ENCODE peak calls at places on chromosomes 11 and 22, in eight cellular contexts. One of them, this sample, is unnamed.

GRCh38 chr11:120448240-120448639 is 63.3 kb upstream of the GRIK4 start:
- DNase-seq in cardiac muscle cell: no peak
- DNase-seq in lower lobe of right lung: no peak
- DNase-seq in neural progenitor cell: no peak
- DNase-seq in PC-3: no peak
- DNase-seq in tibial nerve: no peak
- DNase-seq in kidney epithelial cell: no peak
- DNase-seq in Panc1: no peak
- DNase-seq in this sample: no peak

GRCh38 chr22:45225732-45226560 is 14.7 kb downstream of the KIAA0930 start:
- DNase-seq in tibial nerve: peak; percentile 70
- DNase-seq in neural progenitor cell: no peak
- DNase-seq in PC-3: no peak
- DNase-seq in Panc1: no peak
- DNase-seq in lower lobe of right lung: peak; percentile 79
- DNase-seq in kidney epithelial cell: no peak
- DNase-seq in cardiac muscle cell: peak; percentile 75
- DNase-seq in this sample: no peak

GRCh38 chr11:126072821-126073594 is 10.3 kb upstream of the CDON start:
- DNase-seq in lower lobe of right lung: no peak
- DNase-seq in cardiac muscle cell: no peak
- DNase-seq in tibial nerve: no peak
- DNase-seq in Panc1: no peak
- DNase-seq in neural progenitor cell: no peak
- DNase-seq in kidney epithelial cell: no peak
- DNase-seq in PC-3: peak; percentile 41
- DNase-seq in this sample: no peak

GRCh38 chr22:39384750-39385480 is 14.7 kb upstream of the TAB1 start:
- DNase-seq in kidney epithelial cell: no peak
- DNase-seq in PC-3: peak; percentile 23
- DNase-seq in tibial nerve: no peak
- DNase-seq in neural progenitor cell: peak; percentile 71
- DNase-seq in Panc1: no peak
- DNase-seq in lower lobe of right lung: no peak
- DNase-seq in cardiac muscle cell: peak; percentile 35
- DNase-seq in this sample: no peak

GRCh38 chr11:72070486-72070885 is 9.9 kb downstream of the NUMA1 start:
- DNase-seq in neural progenitor cell: no peak
- DNase-seq in PC-3: no peak
- DNase-seq in Panc1: no peak
- DNase-seq in cardiac muscle cell: no peak
- DNase-seq in lower lobe of right lung: no peak
- DNase-seq in kidney epithelial cell: no peak
- DNase-seq in tibial nerve: no peak
- DNase-seq in this sample: no peak

GRCh38 chr11:105609832-105610781 is at the start of gene GRIA4:
- DNase-seq in Panc1: no peak
- DNase-seq in lower lobe of right lung: peak; percentile 45
- DNase-seq in cardiac muscle cell: peak; percentile 65
- DNase-seq in kidney epithelial cell: no peak
- DNase-seq in tibial nerve: no peak
- DNase-seq in neural progenitor cell: peak; percentile 76
- DNase-seq in PC-3: no peak
- DNase-seq in this sample: no peak

GRCh38 chr11:111846640-111847039 is 24.7 kb downstream of the ALG9 start:
- DNase-seq in Panc1: no peak
- DNase-seq in cardiac muscle cell: peak; percentile 75
- DNase-seq in tibial nerve: no peak
- DNase-seq in lower lobe of right lung: no peak
- DNase-seq in PC-3: peak; percentile 72
- DNase-seq in neural progenitor cell: no peak
- DNase-seq in kidney epithelial cell: no peak
- DNase-seq in this sample: no peak

GRCh38 chr11:88012456-88012855 is 162.8 kb downstream of the RAB38 start:
- DNase-seq in Panc1: no peak
- DNase-seq in tibial nerve: no peak
- DNase-seq in cardiac muscle cell: no peak
- DNase-seq in lower lobe of right lung: no peak
- DNase-seq in kidney epithelial cell: no peak
- DNase-seq in neural progenitor cell: peak; percentile 34
- DNase-seq in PC-3: no peak
- DNase-seq in this sample: no peak

GRCh38 chr22:36220457-36220921 is 18.8 kb downstream of the APOL2 start:
- DNase-seq in neural progenitor cell: peak; percentile 31
- DNase-seq in tibial nerve: peak; percentile 55
- DNase-seq in PC-3: peak; percentile 55
- DNase-seq in Panc1: no peak
- DNase-seq in kidney epithelial cell: no peak
- DNase-seq in cardiac muscle cell: no peak
- DNase-seq in lower lobe of right lung: no peak
- DNase-seq in this sample: no peak

GRCh38 chr11:77347962-77348361 is 46.5 kb upstream of the GDPD4 start:
- DNase-seq in kidney epithelial cell: no peak
- DNase-seq in lower lobe of right lung: no peak
- DNase-seq in Panc1: no peak
- DNase-seq in neural progenitor cell: no peak
- DNase-seq in cardiac muscle cell: no peak
- DNase-seq in tibial nerve: no peak
- DNase-seq in PC-3: no peak
- DNase-seq in this sample: no peak

GRCh38 chr11:77340501-77340900 is 39.0 kb upstream of the GDPD4 start:
- DNase-seq in Panc1: no peak
- DNase-seq in PC-3: no peak
- DNase-seq in lower lobe of right lung: no peak
- DNase-seq in cardiac muscle cell: peak; percentile 72
- DNase-seq in neural progenitor cell: no peak
- DNase-seq in tibial nerve: no peak
- DNase-seq in kidney epithelial cell: no peak
- DNase-seq in this sample: no peak

GRCh38 chr11:77351281-77351905 is 49.9 kb upstream of the GDPD4 start:
- DNase-seq in neural progenitor cell: no peak
- DNase-seq in PC-3: no peak
- DNase-seq in cardiac muscle cell: peak; percentile 16
- DNase-seq in kidney epithelial cell: no peak
- DNase-seq in lower lobe of right lung: no peak
- DNase-seq in Panc1: no peak
- DNase-seq in tibial nerve: no peak
- DNase-seq in this sample: no peak

GRCh38 chr11:77346906-77347603 is 45.6 kb upstream of the GDPD4 start:
- DNase-seq in lower lobe of right lung: no peak
- DNase-seq in cardiac muscle cell: peak; percentile 27
- DNase-seq in Panc1: no peak
- DNase-seq in neural progenitor cell: no peak
- DNase-seq in kidney epithelial cell: no peak
- DNase-seq in tibial nerve: no peak
- DNase-seq in PC-3: no peak
- DNase-seq in this sample: no peak

GRCh38 chr11:77345621-77346020 is 44.1 kb upstream of the GDPD4 start:
- DNase-seq in kidney epithelial cell: no peak
- DNase-seq in neural progenitor cell: no peak
- DNase-seq in PC-3: no peak
- DNase-seq in lower lobe of right lung: no peak
- DNase-seq in tibial nerve: no peak
- DNase-seq in Panc1: no peak
- DNase-seq in cardiac muscle cell: peak; percentile 50
- DNase-seq in this sample: no peak
- TF ChIP-seq CTCF in kidney epithelial cell: no peak
- TF ChIP-seq CTCF in neural progenitor cell: no peak
- TF ChIP-seq CTCF in PC-3: no peak
- TF ChIP-seq CTCF in lower lobe of right lung: no peak
- TF ChIP-seq CTCF in tibial nerve: no peak
- TF ChIP-seq CTCF in Panc1: no peak
- TF ChIP-seq CTCF in cardiac muscle cell: no peak
- TF ChIP-seq CTCF in this sample: no peak

GRCh38 chr11:69057801-69058200 is 9.1 kb downstream of the TPCN2 start:
- DNase-seq in tibial nerve: no peak
- DNase-seq in Panc1: no peak
- DNase-seq in lower lobe of right lung: no peak
- DNase-seq in neural progenitor cell: no peak
- DNase-seq in kidney epithelial cell: no peak
- DNase-seq in PC-3: no peak
- DNase-seq in cardiac muscle cell: no peak
- DNase-seq in this sample: no peak
- H3K4me3 ChIP-seq in tibial nerve: no peak overlapping the region
- H3K4me3 ChIP-seq in Panc1: no peak overlapping the region
- H3K4me3 ChIP-seq in lower lobe of right lung: no peak overlapping the region
- H3K4me3 ChIP-seq in neural progenitor cell: no peak overlapping the region
- H3K4me3 ChIP-seq in kidney epithelial cell: no peak overlapping the region
- H3K4me3 ChIP-seq in PC-3: no peak overlapping the region
- H3K4me3 ChIP-seq in cardiac muscle cell: no peak overlapping the region
- H3K4me3 ChIP-seq in this sample: no peak overlapping the region

GRCh38 chr22:49433717-49434611 is 393.7 kb downstream of the BRD1 start:
- DNase-seq in lower lobe of right lung: no peak
- DNase-seq in tibial nerve: no peak
- DNase-seq in cardiac muscle cell: no peak
- DNase-seq in Panc1: no peak
- DNase-seq in PC-3: peak; percentile 58
- DNase-seq in neural progenitor cell: peak; percentile 35
- DNase-seq in kidney epithelial cell: no peak
- DNase-seq in this sample: no peak
- TF ChIP-seq CTCF in lower lobe of right lung: no peak
- TF ChIP-seq CTCF in tibial nerve: no peak
- TF ChIP-seq CTCF in cardiac muscle cell: no peak
- TF ChIP-seq CTCF in Panc1: no peak
- TF ChIP-seq CTCF in PC-3: peak; percentile 64
- TF ChIP-seq CTCF in neural progenitor cell: peak; percentile 42
- TF ChIP-seq CTCF in kidney epithelial cell: no peak
- TF ChIP-seq CTCF in this sample: no peak

GRCh38 chr11:47399860-47400812 is 8.3 kb upstream of the SLC39A13 start:
- DNase-seq in lower lobe of right lung: no peak
- DNase-seq in kidney epithelial cell: no peak
- DNase-seq in tibial nerve: no peak
- DNase-seq in cardiac muscle cell: no peak
- DNase-seq in Panc1: no peak
- DNase-seq in PC-3: no peak
- DNase-seq in neural progenitor cell: peak; percentile 53
- DNase-seq in this sample: no peak
- H3K4me3 ChIP-seq in lower lobe of right lung: peak overlapping the region; percentile 61
- H3K4me3 ChIP-seq in kidney epithelial cell: peak overlapping the region; percentile 32
- H3K4me3 ChIP-seq in tibial nerve: peak overlapping the region; percentile 71
- H3K4me3 ChIP-seq in cardiac muscle cell: peak overlapping the region; percentile 22
- H3K4me3 ChIP-seq in Panc1: peak overlapping the region; percentile 48
- H3K4me3 ChIP-seq in PC-3: no peak overlapping the region
- H3K4me3 ChIP-seq in neural progenitor cell: peak overlapping the region; percentile 48
- H3K4me3 ChIP-seq in this sample: peak overlapping the region; percentile 46

GRCh38 chr22:50278461-50278860 is 8.3 kb upstream of the MAPK11 start:
- DNase-seq in tibial nerve: no peak
- DNase-seq in Panc1: no peak
- DNase-seq in PC-3: no peak
- DNase-seq in cardiac muscle cell: no peak
- DNase-seq in lower lobe of right lung: no peak
- DNase-seq in kidney epithelial cell: no peak
- DNase-seq in neural progenitor cell: no peak
- DNase-seq in this sample: no peak
- TF ChIP-seq CTCF in tibial nerve: no peak
- TF ChIP-seq CTCF in Panc1: no peak
- TF ChIP-seq CTCF in PC-3: no peak
- TF ChIP-seq CTCF in cardiac muscle cell: no peak
- TF ChIP-seq CTCF in lower lobe of right lung: no peak
- TF ChIP-seq CTCF in kidney epithelial cell: no peak
- TF ChIP-seq CTCF in neural progenitor cell: no peak
- TF ChIP-seq CTCF in this sample: no peak

DNA sequence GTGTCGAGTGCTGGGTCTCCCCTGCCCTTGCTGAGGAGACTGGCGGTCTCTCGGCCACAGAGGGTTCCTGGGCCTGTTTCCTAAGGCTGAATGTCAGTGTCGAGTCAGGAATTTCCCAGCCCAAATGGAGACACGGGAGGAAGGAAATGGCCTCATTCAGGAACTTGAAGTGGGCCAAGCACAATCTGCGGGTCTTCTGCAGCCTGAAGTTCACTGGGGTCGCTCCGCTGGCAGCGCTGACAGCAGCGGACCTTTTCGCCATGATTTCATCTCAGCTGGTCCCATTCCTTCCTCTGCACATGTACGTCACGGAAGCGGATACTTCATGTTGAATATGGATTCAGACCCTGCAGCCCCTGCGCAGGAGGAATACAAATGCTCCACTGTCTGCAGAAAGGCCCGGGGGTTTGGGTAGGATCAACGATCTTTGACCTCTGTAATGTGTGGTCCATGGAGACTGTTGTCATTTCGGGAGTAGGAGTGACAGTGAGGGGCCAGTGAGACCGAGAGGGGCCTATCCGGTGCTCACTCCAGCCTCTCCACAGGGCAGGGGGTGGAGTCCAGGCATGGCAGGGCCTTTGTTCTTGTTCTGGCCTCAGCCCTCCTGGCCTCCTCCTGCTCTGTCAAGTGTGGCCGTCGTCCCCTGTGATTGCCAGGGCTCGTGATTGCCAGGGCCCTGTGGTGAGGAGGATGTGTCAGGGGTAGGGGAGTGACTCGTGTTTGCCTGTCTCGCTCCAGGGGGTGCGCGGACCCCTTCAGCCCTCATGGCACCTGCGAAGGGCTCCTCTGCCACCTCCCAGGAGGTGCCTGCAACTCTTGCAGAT is 402.3 kb downstream of the TBC1D22A start:
- DNase-seq in PC-3: no peak
- DNase-seq in cardiac muscle cell: no peak
- DNase-seq in Panc1: no peak
- DNase-seq in lower lobe of right lung: peak; percentile 26
- DNase-seq in neural progenitor cell: peak; percentile 44
- DNase-seq in kidney epithelial cell: no peak
- DNase-seq in tibial nerve: no peak
- DNase-seq in this sample: no peak
- H3K4me3 ChIP-seq in PC-3: no peak overlapping the region
- H3K4me3 ChIP-seq in cardiac muscle cell: no peak overlapping the region
- H3K4me3 ChIP-seq in Panc1: no peak overlapping the region
- H3K4me3 ChIP-seq in lower lobe of right lung: no peak overlapping the region
- H3K4me3 ChIP-seq in neural progenitor cell: no peak overlapping the region
- H3K4me3 ChIP-seq in kidney epithelial cell: no peak overlapping the region
- H3K4me3 ChIP-seq in tibial nerve: no peak overlapping the region
- H3K4me3 ChIP-seq in this sample: no peak overlapping the region